ENCODE peak calls at places on chromosomes 5 and 9, in five cellular contexts. Y is activated naive CD4-positive, alpha-beta T cell; S is stimulated activated naive CD8-positive, alpha-beta T cell treated with anti-CD3 and anti-CD28 coated beads, Interleukin-15, Interleukin-2, amounts not matched to agents 100 U/mL and 50 U/mL, for 24 hours; X is iris pigment epithelial cell; M is fibroblast of the aortic adventitia. G is an unnamed sample.
A peak's percentile ranks its signal among the peaks of the same experiment; 100 is the strongest.

GRCh38 chr5:130386155-130386554 is 481.9 kb downstream of the CHSY3 start:
- DNase-seq in X (no peak), M (peak; percentile 2), Y (no peak), S (no peak), G (no peak)

GRCh38 chr5:1542755-1543154 is 19.0 kb upstream of the LPCAT1 start:
- DNase-seq in X (no peak), M (peak; percentile 99), Y (no peak), S (no peak), G (no peak)

GRCh38 chr5:54288568-54289217 is 21.7 kb downstream of the ARL15 start:
- DNase-seq in M (no peak), Y (no peak), S (no peak), X (no peak), G (no peak)

GRCh38 chr9:136578620-136578914 is 32.7 kb upstream of the NOTCH1 start:
- DNase-seq in S (no peak), Y (no peak), M (no peak), X (no peak), G (no peak)

GRCh38 chr9:79610019-79610760 is 38.4 kb downstream of the TLE4 start:
- DNase-seq in X (peak; percentile 38), Y (no peak), S (no peak), M (no peak), G (no peak)

GRCh38 chr9:89533396-89534187 is 35.7 kb upstream of the SEMA4D start:
- DNase-seq in S (no peak), M (no peak), X (no peak), Y (no peak), G (no peak)

GRCh38 chr9:130316406-130316805 is 50.8 kb downstream of the HMCN2 start:
- DNase-seq in X (no peak), S (no peak), Y (no peak), M (no peak), G (no peak)

GRCh38 chr9:5435912-5436311 is 1.8 kb downstream of the PLGRKT start:
- DNase-seq in Y (no peak), S (no peak), X (no peak), M (no peak), G (no peak)

GRCh38 chr9:134318481-134318891 is 7.8 kb upstream of the RXRA start:
- DNase-seq in M (no peak), S (no peak), X (no peak), Y (no peak), G (no peak)

GRCh38 chr9:137439158-137439714 is 1.9 kb downstream of the ENTPD8 start:
- DNase-seq in Y (no peak), S (no peak), X (no peak), M (no peak), G (no peak)

GRCh38 chr5:92838253-92838652 is 742.8 kb downstream of the NR2F1-AS1 start:
- DNase-seq in S (no peak), X (peak; percentile 20), M (no peak), Y (no peak), G (no peak)

GRCh38 chr9:92655366-92655765 is 14.6 kb downstream of the IPPK start:
- DNase-seq in Y (no peak), M (no peak), X (no peak), S (no peak), G (no peak)

GRCh38 chr5:40798012-40798855 is at the start of gene PRKAA1:
- DNase-seq in Y (peak; percentile 91), X (peak; percentile 85), S (peak; percentile 90), M (peak; percentile 81), G (peak; percentile 90)

GRCh38 chr5:127351418-127351817 is 60.8 kb downstream of the MEGF10 start:
- DNase-seq in S (no peak), X (peak; percentile 40), Y (no peak), M (peak; percentile 1), G (no peak)

GRCh38 chr5:111968459-111968858 is 211.5 kb upstream of the NREP start:
- DNase-seq in M (peak; percentile 96), Y (no peak), X (no peak), S (no peak), G (no peak)

GRCh38 chr9:96391021-96391765 is 7.7 kb upstream of the SLC35D2 start:
- DNase-seq in M (no peak), S (no peak), X (peak; percentile 55), Y (no peak), G (no peak)

GRCh38 chr9:137085918-137086530 is 761 bp upstream of the MAN1B1 start:
- DNase-seq in Y (peak; percentile 44), M (peak; percentile 39), S (peak; percentile 56), X (peak; percentile 38), G (peak; percentile 57)

GRCh38 chr5:53031695-53032096 is 42.5 kb downstream of the ITGA2 start:
- DNase-seq in X (peak; percentile 97), M (peak; percentile 94), S (peak; percentile 41), Y (no peak), G (peak; percentile 66)

GRCh38 chr9:18601026-18601425 is 127.1 kb downstream of the ADAMTSL1 start:
- DNase-seq in X (peak; percentile 32), Y (no peak), M (peak; percentile 41), S (no peak), G (no peak)